ENCODE peak calls at places on chromosomes 1 and 21, in five cellular contexts. G, D, K, I and V are unnamed samples.

GRCh38 chr1:211236633-211237321 is 22.4 kb upstream of the RCOR3 start:
- DNase-seq in G (peak), D (no peak), K (no peak), I (no peak), V (no peak)

GRCh38 chr1:208895820-208896219 is 651.6 kb upstream of the PLXNA2 start:
- DNase-seq in G (no peak), D (no peak), K (no peak), I (no peak), V (no peak)

GRCh38 chr1:233635765-233636502 is 22.0 kb downstream of the KCNK1 start:
- DNase-seq in G (peak), D (peak), K (no peak), I (no peak), V (no peak)

GRCh38 chr1:27342778-27343638 is 1.2 kb downstream of the SYTL1 start:
- DNase-seq in G (no peak), D (no peak), K (peak), I (no peak), V (no peak)

GRCh38 chr1:183622884-183623785 is 12.4 kb downstream of the ARPC5 start:
- DNase-seq in G (peak), D (peak), K (peak), I (no peak), V (no peak)

GRCh38 chr1:41500378-41500777 is 15.9 kb upstream of the EDN2 start:
- DNase-seq in G (no peak), D (no peak), K (no peak), I (peak), V (no peak)

GRCh38 chr1:197955486-197956394 is 38.6 kb downstream of the LHX9 start:
- DNase-seq in G (peak), D (no peak), K (no peak), I (no peak), V (no peak)

GRCh38 chr1:58572691-58573090 is 4.4 kb downstream of the TACSTD2 start:
- DNase-seq in G (no peak), D (no peak), K (no peak), I (no peak), V (no peak)

GRCh38 chr21:39079617-39080016 is 103.6 kb downstream of the PSMG1 start:
- DNase-seq in G (peak), D (peak), K (no peak), I (peak), V (no peak)

DNA sequence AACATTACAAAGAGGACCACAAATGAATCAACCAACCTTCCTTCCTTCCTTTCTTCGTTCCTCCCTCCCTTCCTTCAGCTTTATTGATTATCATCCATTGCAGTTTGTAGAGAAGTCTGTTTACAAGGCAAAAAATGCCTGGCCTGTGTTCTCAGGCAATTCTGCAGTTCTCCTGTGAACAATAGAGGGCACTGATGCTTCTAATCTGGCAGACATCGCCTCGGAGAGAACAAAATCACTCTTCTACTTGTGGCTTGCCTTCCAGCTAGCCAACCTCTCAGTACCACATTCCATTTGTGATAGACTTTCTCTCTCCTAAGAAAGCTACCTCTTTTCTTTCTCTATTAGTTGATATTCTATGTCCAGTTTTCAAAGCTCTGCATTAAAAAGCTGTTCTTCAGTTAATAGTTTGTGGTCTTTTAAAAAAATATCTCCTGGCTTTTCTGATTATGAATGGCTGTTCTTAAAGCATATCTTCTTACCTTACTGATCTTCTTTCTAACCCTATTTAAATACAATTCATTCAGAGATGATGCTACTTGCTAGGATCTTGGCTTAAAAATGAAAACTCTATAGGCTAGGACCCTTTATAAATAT is 26.9 kb upstream of the ESRRG start:
- DNase-seq in G (peak), D (peak), K (peak), I (no peak), V (no peak)
- TF ChIP-seq CTCF in G (peak), D (peak), K (peak), I (no peak), V (peak)

DNA sequence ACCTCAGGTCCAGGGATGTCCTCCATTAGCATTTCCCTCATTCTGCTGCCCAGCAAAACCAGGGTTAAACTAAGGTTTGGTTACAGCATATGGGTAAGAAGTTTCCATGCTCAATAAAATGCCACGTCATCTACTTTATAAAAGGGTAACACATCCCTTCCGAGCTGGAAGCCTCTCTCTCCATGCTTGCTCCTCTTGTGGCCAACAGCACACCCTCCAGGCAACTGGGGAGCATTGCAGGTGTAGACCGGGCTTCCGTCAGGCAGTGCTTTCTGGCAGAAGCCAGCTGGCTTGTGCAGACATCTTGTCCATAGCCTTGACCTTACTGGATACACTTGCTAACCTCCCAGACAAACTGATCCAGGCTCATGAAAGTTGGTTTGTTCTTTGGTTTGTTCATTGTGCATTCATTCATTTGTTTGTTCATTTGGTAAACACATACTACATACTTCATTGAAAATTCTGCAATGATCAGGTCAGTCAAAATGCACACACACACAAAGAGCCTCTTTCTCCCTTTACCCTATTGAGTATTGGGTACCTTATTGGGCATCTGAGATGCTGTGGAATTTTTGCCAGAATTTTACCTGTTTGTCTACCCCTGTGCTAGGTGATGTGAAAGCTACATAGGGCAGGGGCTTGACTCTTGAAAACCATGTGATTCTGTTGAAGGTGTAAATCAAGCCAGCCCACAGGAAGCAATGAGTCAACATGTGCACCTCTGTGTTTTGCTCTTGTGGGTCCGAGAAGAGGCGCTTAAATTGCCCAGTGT is 422.8 kb downstream of the CAMTA1 start:
- DNase-seq in G (peak), D (peak), K (peak), I (no peak), V (no peak)
- TF ChIP-seq CTCF in G (peak), D (peak), K (peak), I (no peak), V (peak)

GRCh38 chr1:33660244-33660643 is 187.8 kb downstream of the ZSCAN20 start:
- DNase-seq in G (no peak), D (no peak), K (no peak), I (no peak), V (no peak)

GRCh38 chr1:33656467-33656866 is 184.0 kb downstream of the ZSCAN20 start:
- DNase-seq in G (no peak), D (no peak), K (no peak), I (no peak), V (peak)

GRCh38 chr1:33657833-33658232 is 185.4 kb downstream of the ZSCAN20 start:
- DNase-seq in G (no peak), D (no peak), K (no peak), I (no peak), V (no peak)

GRCh38 chr1:33661791-33662190 is 189.3 kb downstream of the ZSCAN20 start:
- DNase-seq in G (no peak), D (no peak), K (no peak), I (no peak), V (no peak)

DNA sequence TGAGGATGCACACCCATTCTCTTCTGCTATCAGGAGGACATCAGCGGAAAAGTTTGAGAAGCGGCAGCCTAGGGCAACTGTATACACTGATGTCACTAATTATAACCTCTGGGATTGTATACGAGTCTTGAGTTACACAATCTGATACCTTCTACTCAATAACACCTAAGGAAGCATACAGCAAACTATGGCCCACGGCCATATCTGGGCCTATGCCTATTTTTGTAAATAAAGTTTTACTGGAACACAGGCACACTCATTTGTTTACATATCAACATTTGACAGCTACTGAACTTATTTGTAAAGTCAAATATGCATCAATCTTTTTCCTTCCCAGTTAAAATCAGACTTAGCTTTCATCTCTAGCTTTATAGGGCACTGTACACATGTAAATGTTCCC is 187.2 kb downstream of the ZSCAN20 start:
- DNase-seq in G (no peak), D (no peak), K (no peak), I (no peak), V (no peak)
- TF ChIP-seq CTCF in G (no peak), D (no peak), K (no peak), I (no peak), V (no peak)

DNA sequence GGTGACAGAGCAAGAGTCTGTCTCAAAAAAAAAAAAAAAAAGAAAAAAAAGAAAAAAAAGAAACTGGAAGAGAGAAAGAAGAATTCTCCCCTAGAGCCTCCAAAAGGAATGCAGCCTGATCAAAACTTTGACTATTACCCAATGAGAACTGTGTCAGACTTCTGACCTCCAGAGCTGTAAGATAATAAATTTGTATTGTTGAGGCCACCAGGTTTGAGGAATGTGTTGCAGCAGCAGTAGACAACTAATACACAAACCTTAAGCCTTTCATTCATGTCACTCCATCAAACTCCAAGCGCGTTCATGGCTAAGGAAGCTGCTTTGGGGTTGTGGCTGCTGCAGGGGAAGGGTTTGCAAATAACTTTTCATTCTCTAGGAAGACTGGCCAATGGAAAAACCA is 170.3 kb downstream of the RHOU start:
- DNase-seq in G (no peak), D (no peak), K (no peak), I (no peak), V (no peak)
- TF ChIP-seq CTCF in G (no peak), D (no peak), K (no peak), I (no peak), V (no peak)

GRCh38 chr1:33014464-33015170 is 22.1 kb downstream of the AK2 start:
- DNase-seq in G (no peak), D (no peak), K (no peak), I (no peak), V (no peak)
- TF ChIP-seq CTCF in G (no peak), D (no peak), K (no peak), I (no peak), V (peak)

GRCh38 chr1:175842545-175842944 is 99.2 kb upstream of the TNR start:
- DNase-seq in G (no peak), D (no peak), K (no peak), I (no peak), V (no peak)

GRCh38 chr1:175841613-175842234 is 98.3 kb upstream of the TNR start:
- DNase-seq in G (no peak), D (no peak), K (no peak), I (no peak), V (peak)

GRCh38 chr1:175845371-175845770 is 102.0 kb upstream of the TNR start:
- DNase-seq in G (no peak), D (no peak), K (no peak), I (no peak), V (no peak)

GRCh38 chr1:175845985-175846384 is 102.6 kb upstream of the TNR start:
- DNase-seq in G (no peak), D (no peak), K (no peak), I (no peak), V (no peak)

GRCh38 chr1:175844877-175845276 is 101.5 kb upstream of the TNR start:
- DNase-seq in G (no peak), D (no peak), K (no peak), I (no peak), V (no peak)
- TF ChIP-seq CTCF in G (no peak), D (no peak), K (no peak), I (no peak), V (no peak)

DNA sequence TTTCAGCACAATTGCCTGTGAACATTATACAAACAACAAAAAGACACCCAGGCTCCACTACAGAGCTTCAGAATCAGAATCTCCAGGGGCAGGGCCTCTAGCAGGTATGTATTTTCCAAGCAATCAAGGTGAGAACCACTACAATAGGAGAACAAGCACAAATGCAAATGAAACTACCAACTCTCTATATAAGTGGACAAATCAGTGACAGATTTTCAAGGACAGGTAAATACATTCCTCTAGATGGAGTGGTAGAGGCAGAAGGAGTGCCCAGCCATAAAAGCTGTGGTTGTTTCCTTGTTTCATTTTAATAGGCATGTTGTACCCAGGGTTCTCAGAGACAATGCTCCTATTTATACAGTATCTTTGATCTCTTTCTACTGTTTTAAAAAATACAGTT is 20.1 kb upstream of the CCDC17 start:
- DNase-seq in G (no peak), D (no peak), K (no peak), I (no peak), V (no peak)
- TF ChIP-seq CTCF in G (no peak), D (no peak), K (no peak), I (no peak), V (no peak)

DNA sequence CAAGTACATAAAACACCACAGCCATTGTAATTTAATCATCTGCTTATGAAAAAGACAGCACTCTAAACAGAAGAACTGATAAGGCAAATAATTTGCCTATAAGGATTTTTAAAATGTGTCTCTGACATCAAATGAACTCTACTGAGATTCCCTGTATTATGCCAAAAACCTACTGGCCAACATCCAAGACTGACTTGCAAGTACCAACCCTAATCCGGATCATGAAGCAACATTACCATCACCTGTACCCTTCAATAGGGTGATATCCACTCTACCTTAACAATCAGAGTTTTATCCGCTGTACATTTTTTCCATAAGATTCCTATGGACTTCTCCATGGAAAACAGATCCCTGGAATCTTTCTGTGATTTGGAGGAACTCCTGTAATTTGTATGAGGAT is 4.6 kb downstream of the RGS7 start:
- DNase-seq in G (no peak), D (no peak), K (no peak), I (no peak), V (no peak)
- TF ChIP-seq CTCF in G (no peak), D (no peak), K (no peak), I (no peak), V (no peak)

GRCh38 chr1:1624443-1625403 is 7.2 kb upstream of the MMP23B start:
- DNase-seq in G (no peak), D (no peak), K (peak), I (no peak), V (no peak)
- TF ChIP-seq CTCF in G (no peak), D (no peak), K (no peak), I (no peak), V (no peak)

DNA sequence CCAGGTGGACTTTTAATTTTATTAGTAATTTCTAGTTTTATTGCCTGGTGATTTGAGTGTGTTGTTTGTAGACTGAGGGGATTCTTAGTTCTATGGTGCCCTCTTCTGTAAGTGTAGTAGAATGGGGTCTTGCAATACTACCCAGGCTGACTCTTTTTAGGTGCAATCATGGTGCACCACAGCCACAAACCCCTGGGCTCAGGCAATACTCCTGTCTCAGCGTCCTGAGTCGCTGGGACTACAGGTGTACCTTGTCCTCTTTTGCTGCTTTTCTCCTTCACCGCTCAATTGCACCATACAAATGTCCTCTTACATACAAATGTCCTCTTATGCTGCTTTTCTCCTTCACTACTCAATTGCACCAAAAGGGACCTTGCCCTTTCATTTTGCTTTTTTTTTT is 43.1 kb downstream of the SCP2 start:
- DNase-seq in G (peak), D (peak), K (peak), I (no peak), V (no peak)
- TF ChIP-seq CTCF in G (peak), D (no peak), K (peak), I (no peak), V (peak)